ENCODE peak calls at places on chromosomes 3 and 15, in eight cellular contexts. J is GM23248; W is A673; I is right atrium auricular region; S is spleen; L is CD4-positive, alpha-beta memory T cell; A is CD8-positive, alpha-beta memory T cell; O is mammary epithelial cell. E is an unnamed sample. For H3K27me3, the result is how much of the 10 kb centered on the place peaks cover.

GRCh38 chr3:183151086-183151485 is 11.4 kb downstream of the LAMP3 start:
- DNase-seq in O (no peak), J (no peak), I (no peak), L (no peak), A (no peak), W (no peak), S (no peak), E (no peak)

GRCh38 chr3:64902991-64903390 is 215.2 kb upstream of the ADAMTS9 start:
- DNase-seq in O (no peak), A (no peak), L (no peak), J (peak), I (no peak), W (no peak), S (no peak), E (no peak)

GRCh38 chr3:115512565-115513410 is 110.5 kb upstream of the GAP43 start:
- DNase-seq in W (peak), L (no peak), O (peak), S (no peak), I (no peak), A (peak), J (peak), E (peak)

GRCh38 chr3:27368831-27369607 is at the start of gene NEK10:
- DNase-seq in L (peak), J (peak), I (peak), O (peak), A (peak), S (peak), W (peak), E (peak)

GRCh38 chr15:79028411-79028964 is 62.1 kb downstream of the RASGRF1 start:
- DNase-seq in S (no peak), J (peak), L (no peak), W (peak), A (no peak), I (no peak), O (peak), E (peak)

GRCh38 chr3:140288575-140288974 is 353.6 kb downstream of the CLSTN2 start:
- DNase-seq in O (peak), A (no peak), J (peak), I (no peak), W (peak), L (no peak), S (no peak), E (peak)

GRCh38 chr3:12393894-12394293 is 90.4 kb upstream of the TSEN2 start:
- DNase-seq in A (no peak), L (no peak), W (peak), I (no peak), J (peak), S (no peak), O (peak), E (peak)

GRCh38 chr15:34799149-34799824 is 3.9 kb upstream of the ACTC1 start:
- DNase-seq in S (no peak), A (no peak), J (no peak), I (no peak), L (no peak), W (peak), O (no peak), E (no peak)

GRCh38 chr3:146972726-146973125 is 367.6 kb upstream of the PLSCR5 start:
- DNase-seq in I (no peak), A (no peak), O (peak), J (peak), S (no peak), W (no peak), L (no peak), E (no peak)

GRCh38 chr3:48402281-48402732 is 27.6 kb downstream of the PLXNB1 start:
- DNase-seq in S (no peak), A (no peak), O (peak), L (no peak), W (no peak), J (peak), I (peak), E (peak)

DNA sequence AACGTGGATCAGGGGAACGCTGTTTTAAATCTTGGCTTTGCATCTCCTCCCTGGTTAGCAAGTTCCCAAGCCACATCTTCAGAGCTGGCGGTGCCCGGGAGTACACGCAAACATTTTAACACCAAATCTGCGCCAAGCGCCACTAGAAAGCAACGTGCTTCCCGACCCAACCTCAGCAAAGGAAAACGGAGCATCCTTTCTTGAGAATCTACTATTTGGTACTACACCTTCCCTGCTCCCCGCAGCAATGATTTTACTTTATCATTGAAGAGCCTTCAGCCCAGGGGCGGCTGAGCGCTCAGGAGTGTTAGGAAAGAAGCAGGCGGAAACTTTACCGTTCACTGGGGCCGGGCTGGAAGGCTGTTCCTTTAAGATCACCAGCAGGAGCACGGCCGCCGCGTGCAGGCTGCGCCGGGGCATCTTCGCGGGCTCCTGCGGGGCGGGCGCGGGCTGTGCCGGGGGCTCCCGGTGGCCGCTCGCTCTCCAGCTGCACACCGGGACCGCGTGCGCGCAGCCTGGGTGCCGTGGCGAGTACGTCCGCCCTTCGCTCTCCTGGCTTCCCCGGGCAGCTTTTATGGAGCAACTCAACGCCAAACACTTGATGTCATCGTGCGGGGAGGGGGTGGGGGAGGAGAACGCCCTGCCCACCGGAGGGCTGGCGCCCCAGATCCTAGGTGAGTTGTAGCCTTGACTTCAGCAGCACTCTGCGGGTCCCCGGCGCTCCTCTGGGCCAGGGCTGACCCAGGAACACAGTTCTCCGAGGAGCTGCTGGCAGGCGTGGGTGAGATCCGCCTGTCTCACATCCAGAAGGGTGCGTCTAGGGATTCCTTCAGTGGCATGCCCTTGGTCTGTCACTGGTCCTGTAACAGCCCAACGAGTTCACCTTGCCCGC is at the start of gene CA12:
- DNase-seq in A (no peak), L (no peak), O (peak), W (peak), I (no peak), S (peak), J (peak), E (peak)
- H3K27me3 ChIP-seq in A (under half), L (under half), O (under half), W (under half), I (under half), S (under half), J (under half), E (under half)

GRCh38 chr3:43998841-43999805 is 242.6 kb upstream of the TOPAZ1 start:
- DNase-seq in O (peak), A (no peak), W (peak), J (peak), I (no peak), L (no peak), S (peak), E (peak)
- H3K27me3 ChIP-seq in O (under half), A (half or more), W (under half), J (under half), I (under half), L (under half), S (half or more), E (under half)

DNA sequence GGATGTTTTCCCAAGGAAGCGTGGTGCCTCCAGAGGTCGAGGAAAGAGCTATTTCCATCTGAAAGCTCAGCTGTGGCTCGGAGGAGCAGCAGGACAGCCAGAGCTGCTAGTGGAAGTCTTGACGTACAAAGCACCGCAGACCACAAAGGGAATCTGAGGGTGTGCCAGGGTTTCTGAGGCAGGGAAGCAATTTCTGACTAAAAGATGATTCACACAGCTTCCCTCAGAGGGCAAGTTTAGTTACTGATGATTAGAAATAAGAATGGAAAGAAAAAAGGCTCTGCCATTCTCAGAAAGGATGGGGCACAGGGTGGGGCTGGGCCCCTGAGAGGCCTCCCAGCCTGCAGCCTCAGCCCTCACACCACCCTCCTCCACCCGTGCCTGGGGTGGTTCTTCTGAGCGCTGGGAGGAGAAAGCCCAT is 45.8 kb upstream of the SEC13 start:
- DNase-seq in L (no peak), W (no peak), O (peak), A (no peak), J (peak), I (no peak), S (no peak), E (peak)
- H3K27me3 ChIP-seq in L (under half), W (under half), O (under half), A (under half), J (under half), I (under half), S (under half), E (under half)

GRCh38 chr3:13883681-13884080 is 3.8 kb upstream of the WNT7A start:
- DNase-seq in J (no peak), S (no peak), W (no peak), L (no peak), I (no peak), O (no peak), A (no peak), E (no peak)
- H3K27me3 ChIP-seq in J (half or more), S (under half), W (half or more), L (under half), I (under half), O (under half), A (under half), E (under half)

GRCh38 chr3:107897471-107898180 is 193.2 kb downstream of the CD47 start:
- DNase-seq in J (peak), W (no peak), S (no peak), I (no peak), O (peak), L (no peak), A (no peak), E (no peak)
- H3K27me3 ChIP-seq in J (under half), W (half or more), S (under half), I (under half), O (under half), L (under half), A (under half), E (under half)

GRCh38 chr15:66170042-66170441 is 83.5 kb downstream of the MEGF11 start:
- DNase-seq in L (no peak), A (no peak), S (peak), W (no peak), O (no peak), I (no peak), J (no peak), E (no peak)
- H3K27me3 ChIP-seq in L (under half), A (under half), S (under half), W (under half), O (under half), I (under half), J (under half), E (under half)

GRCh38 chr3:133991637-133992036 is 38.1 kb downstream of the SLCO2A1 start:
- DNase-seq in S (no peak), I (peak), J (peak), W (no peak), O (peak), A (no peak), L (no peak), E (no peak)

GRCh38 chr3:133992385-133992784 is 37.3 kb downstream of the SLCO2A1 start:
- DNase-seq in A (no peak), J (peak), W (no peak), S (no peak), L (no peak), O (no peak), I (peak), E (no peak)

GRCh38 chr3:133991209-133991608 is 38.5 kb downstream of the SLCO2A1 start:
- DNase-seq in W (no peak), S (no peak), J (peak), L (no peak), O (peak), A (no peak), I (no peak), E (peak)

GRCh38 chr3:133994166-133994910 is 35.4 kb downstream of the SLCO2A1 start:
- DNase-seq in S (no peak), O (no peak), A (no peak), J (no peak), L (no peak), W (no peak), I (peak), E (no peak)

GRCh38 chr3:133992951-133993595 is 36.7 kb downstream of the SLCO2A1 start:
- DNase-seq in L (no peak), I (peak), J (no peak), A (no peak), W (no peak), S (no peak), O (no peak), E (no peak)
- H3K27me3 ChIP-seq in L (under half), I (under half), J (under half), A (under half), W (under half), S (under half), O (under half), E (under half)

DNA sequence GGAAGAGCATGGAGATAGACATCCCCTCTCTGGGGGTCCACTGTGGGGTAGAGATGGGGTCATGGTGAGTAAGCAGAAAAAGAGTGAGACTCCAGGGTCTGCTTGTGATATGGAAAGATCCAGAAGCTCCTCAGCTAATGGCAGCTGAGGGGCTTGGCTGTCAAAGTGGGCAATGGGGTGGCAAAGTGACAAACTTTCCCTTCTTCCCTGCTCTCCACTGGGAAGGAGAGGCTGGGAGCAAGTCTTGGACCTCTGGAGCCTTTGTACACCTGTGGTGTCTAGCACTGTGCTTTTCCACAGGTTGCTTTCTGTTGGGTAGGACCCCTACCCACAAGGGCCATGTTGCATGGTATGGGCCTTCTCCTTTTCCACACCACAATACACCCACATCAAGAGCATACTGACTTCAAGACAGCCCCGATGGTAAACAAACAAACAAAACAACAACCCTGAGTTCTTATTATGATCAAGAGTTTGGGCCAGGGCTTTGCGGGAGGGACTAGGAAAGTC is 3.5 kb downstream of the ITGA11 start:
- DNase-seq in O (no peak), W (no peak), A (no peak), J (no peak), I (peak), L (no peak), S (no peak), E (no peak)
- H3K27me3 ChIP-seq in O (under half), W (under half), A (under half), J (under half), I (under half), L (under half), S (under half), E (under half)